ENCODE peak calls at places on chromosomes 7 and 10, in nine cellular contexts. J is suprapubic skin, K is foreskin fibroblast, G is pancreas, N is GM13977, H is upper lobe of right lung, O is breast epithelium, U is left lung, E is fibroblast of lung. B is an unnamed sample.

GRCh38 chr10:132407846-132408278 is 10.9 kb downstream of the PWWP2B start:
- DNase-seq in J (no peak), O (peak), U (peak), G (peak), E (no peak), N (no peak), H (peak), K (peak), B (no peak)

GRCh38 chr10:26970667-26971066 is 109.9 kb upstream of the ABI1 start:
- DNase-seq in O (no peak), K (no peak), G (no peak), H (no peak), N (peak), E (no peak), U (no peak), J (no peak), B (no peak)

GRCh38 chr10:71739368-71739900 is 19.9 kb upstream of the C10orf105 start:
- DNase-seq in E (no peak), J (no peak), U (no peak), K (no peak), G (no peak), H (no peak), N (no peak), O (no peak), B (no peak)

GRCh38 chr10:74078037-74078436 is 72.6 kb downstream of the AP3M1 start:
- DNase-seq in K (no peak), O (no peak), J (no peak), H (no peak), N (no peak), G (no peak), U (no peak), E (peak), B (no peak)

GRCh38 chr10:37812290-37812689 is 45.1 kb downstream of the ZNF248 start:
- DNase-seq in U (no peak), N (no peak), E (no peak), J (no peak), O (no peak), H (no peak), G (no peak), K (no peak), B (no peak)

GRCh38 chr7:68529221-68529620 is 1069.1 kb upstream of the AUTS2 start:
- DNase-seq in J (no peak), E (no peak), O (no peak), N (no peak), U (no peak), H (no peak), K (no peak), G (no peak), B (no peak)

GRCh38 chr10:88161070-88161469 is 297.6 kb downstream of the PTEN start:
- DNase-seq in E (no peak), O (no peak), G (no peak), U (no peak), J (no peak), H (no peak), N (no peak), K (no peak), B (no peak)

GRCh38 chr10:129771024-129771423 is 193.1 kb downstream of the EBF3 start:
- DNase-seq in H (no peak), E (no peak), U (no peak), N (no peak), J (peak), K (no peak), O (no peak), G (no peak), B (no peak)

GRCh38 chr7:137932881-137933269 is 69.0 kb downstream of the CREB3L2 start:
- DNase-seq in K (peak), J (no peak), N (no peak), O (no peak), E (peak), U (no peak), G (no peak), H (no peak), B (no peak)

GRCh38 chr7:50591480-50592438 is 26.6 kb upstream of the DDC start:
- DNase-seq in H (no peak), K (no peak), U (no peak), E (no peak), N (no peak), J (no peak), O (no peak), G (no peak), B (peak)

GRCh38 chr7:143046334-143046935 is 5.7 kb upstream of the OR6V1 start:
- DNase-seq in U (no peak), E (no peak), O (no peak), G (no peak), N (no peak), K (peak), H (no peak), J (no peak), B (no peak)

GRCh38 chr10:16521311-16522016 is at the start of gene C1QL3:
- DNase-seq in G (peak), N (peak), K (peak), H (no peak), O (no peak), E (peak), U (no peak), J (no peak), B (no peak)

GRCh38 chr7:150800576-150801241 is at the start of gene TMEM176A:
- DNase-seq in K (no peak), J (no peak), G (peak), H (no peak), U (no peak), N (peak), E (no peak), O (no peak), B (no peak)

GRCh38 chr7:159032310-159032709 is 112.4 kb downstream of the VIPR2 start:
- DNase-seq in H (no peak), O (peak), U (no peak), E (no peak), G (no peak), J (peak), N (no peak), K (no peak), B (no peak)

GRCh38 chr10:19888061-19888660 is 71.9 kb downstream of the PLXDC2 start:
- DNase-seq in N (no peak), K (no peak), U (no peak), G (no peak), O (no peak), J (no peak), E (no peak), H (no peak), B (no peak)

GRCh38 chr7:107506683-107507339 is 37.0 kb downstream of the GPR22 start:
- DNase-seq in K (no peak), H (peak), N (no peak), O (peak), U (peak), E (peak), J (peak), G (peak), B (no peak)

GRCh38 chr10:71597821-71598498 is 121.6 kb downstream of the C10orf105 start:
- DNase-seq in U (peak), G (peak), H (peak), N (peak), E (no peak), J (peak), K (peak), O (no peak), B (no peak)

GRCh38 chr10:29007748-29008610 is 280.9 kb upstream of the LYZL1 start:
- DNase-seq in J (no peak), H (no peak), G (peak), O (no peak), N (no peak), U (no peak), K (no peak), E (peak), B (no peak)

GRCh38 chr10:36608251-36608650 is 517.1 kb upstream of the ANKRD30A start:
- DNase-seq in K (peak), J (no peak), U (no peak), E (peak), H (no peak), O (no peak), N (no peak), G (no peak), B (no peak)

GRCh38 chr10:91103384-91104184 is 116.9 kb upstream of the PCGF5 start:
- DNase-seq in G (no peak), O (no peak), E (no peak), J (no peak), N (peak), U (no peak), H (no peak), K (peak), B (no peak)

GRCh38 chr7:44394112-44394447 is 68.7 kb upstream of the CAMK2B start:
- DNase-seq in K (no peak), H (no peak), J (no peak), O (no peak), U (no peak), G (no peak), N (no peak), E (no peak), B (no peak)

GRCh38 chr10:85379338-85379737 is 987.3 kb downstream of the GRID1 start:
- DNase-seq in O (no peak), E (no peak), N (no peak), H (no peak), G (no peak), K (no peak), U (no peak), J (no peak), B (no peak)

GRCh38 chr7:55230014-55230413 is 135.1 kb upstream of the LANCL2 start:
- DNase-seq in J (no peak), O (no peak), H (no peak), N (no peak), E (no peak), K (no peak), U (no peak), G (no peak), B (no peak)

GRCh38 chr7:100053201-100053600 is 3.6 kb downstream of the ZSCAN21 start:
- DNase-seq in E (peak), O (no peak), J (no peak), N (peak), H (no peak), K (peak), G (peak), U (no peak), B (peak)

GRCh38 chr7:98869374-98870070 is at the start of gene TMEM130:
- DNase-seq in J (no peak), U (no peak), O (no peak), E (peak), K (peak), N (no peak), H (peak), G (no peak), B (no peak)

GRCh38 chr10:132408823-132409666 is 12.0 kb downstream of the PWWP2B start:
- DNase-seq in U (peak), N (no peak), J (no peak), E (no peak), H (peak), O (peak), K (no peak), G (peak), B (no peak)

GRCh38 chr10:78287618-78288017 is 254.0 kb downstream of the RPS24 start:
- DNase-seq in G (no peak), E (no peak), N (no peak), H (no peak), K (no peak), O (no peak), U (no peak), J (no peak), B (no peak)

GRCh38 chr10:78288716-78289115 is 255.1 kb downstream of the RPS24 start:
- DNase-seq in H (no peak), K (no peak), U (no peak), E (no peak), J (no peak), G (no peak), N (no peak), O (no peak), B (no peak)

GRCh38 chr10:78286186-78286585 is 252.5 kb downstream of the RPS24 start:
- DNase-seq in G (no peak), H (no peak), O (no peak), J (no peak), K (no peak), N (no peak), U (no peak), E (no peak), B (no peak)

GRCh38 chr10:78283069-78283682 is 249.5 kb downstream of the RPS24 start:
- DNase-seq in O (no peak), G (no peak), N (no peak), U (no peak), K (no peak), J (no peak), H (no peak), E (no peak), B (no peak)

DNA sequence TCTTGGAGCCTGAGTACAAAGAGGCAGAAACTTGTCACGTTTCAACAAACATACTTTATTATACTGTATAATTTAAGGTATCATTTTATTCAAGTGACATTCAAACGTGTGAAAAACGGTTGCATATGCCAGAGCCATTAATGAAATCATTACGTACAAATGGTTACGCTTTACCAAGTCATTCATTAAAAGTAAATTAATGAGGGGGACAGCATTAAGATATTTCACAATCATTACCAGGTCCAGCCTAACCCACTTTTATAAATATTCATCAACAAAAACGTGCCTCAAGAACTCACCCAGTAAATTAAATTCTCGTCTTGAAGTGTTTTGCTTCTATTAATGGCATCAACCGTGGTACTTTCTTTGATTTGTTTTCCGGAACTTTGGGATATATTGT is 253.0 kb downstream of the RPS24 start:
- DNase-seq in O (no peak), J (no peak), G (no peak), K (no peak), U (no peak), N (no peak), E (no peak), H (no peak), B (no peak)
- TF ChIP-seq CTCF in O (no peak), J (no peak), G (no peak), K (no peak), U (no peak), N (no peak), E (no peak), H (no peak), B (no peak)

GRCh38 chr7:127486654-127487053 is 94.1 kb upstream of the ZNF800 start:
- DNase-seq in O (no peak), G (no peak), U (no peak), J (no peak), H (no peak), K (no peak), E (no peak), N (peak), B (no peak)
- TF ChIP-seq CTCF in O (no peak), G (no peak), U (no peak), J (no peak), H (no peak), K (no peak), E (no peak), N (no peak), B (no peak)

GRCh38 chr7:117405519-117405918 is 21.8 kb downstream of the ASZ1 start:
- DNase-seq in J (no peak), O (no peak), N (no peak), G (no peak), E (no peak), K (no peak), U (no peak), H (no peak), B (no peak)
- TF ChIP-seq CTCF in J (no peak), O (no peak), N (no peak), G (no peak), E (no peak), K (no peak), U (no peak), H (no peak), B (no peak)

DNA sequence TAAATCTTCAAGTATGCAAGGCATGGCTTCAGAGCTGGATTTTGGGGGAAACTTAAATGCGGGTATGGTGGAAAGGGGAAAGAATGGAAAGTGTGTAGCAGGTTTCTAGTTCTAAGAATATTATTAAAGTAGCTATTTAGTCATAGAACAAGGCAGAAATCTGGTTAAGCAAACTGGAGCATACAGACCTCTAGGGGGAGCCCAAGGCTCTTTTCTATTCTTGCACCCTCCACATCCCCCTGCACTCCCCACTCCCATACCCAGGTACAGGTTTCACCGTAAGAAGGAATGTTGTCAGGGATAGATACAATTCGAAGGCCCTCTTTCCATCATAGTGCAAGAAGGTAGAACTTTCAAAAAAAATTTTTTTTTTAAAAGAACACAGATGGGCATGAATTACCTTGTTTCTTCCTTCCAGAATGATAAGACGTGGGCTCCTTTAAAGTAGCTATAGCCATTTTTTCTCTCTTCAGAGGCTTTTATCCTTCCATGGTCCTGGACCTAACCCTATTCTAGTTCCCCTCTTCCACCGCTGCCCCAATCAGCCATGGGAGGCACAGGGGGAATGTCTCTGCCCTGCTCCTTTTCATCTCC is 41.5 kb upstream of the SMIM30 start:
- DNase-seq in N (peak), J (no peak), O (no peak), K (peak), E (peak), G (peak), U (no peak), H (no peak), B (peak)
- TF ChIP-seq CTCF in N (peak), J (no peak), O (peak), K (peak), E (peak), G (peak), U (peak), H (peak), B (peak)

GRCh38 chr7:101950450-101951119 is 133.2 kb downstream of the CUX1 start:
- DNase-seq in N (no peak), U (no peak), O (no peak), K (peak), J (no peak), G (no peak), E (peak), H (no peak), B (no peak)
- TF ChIP-seq CTCF in N (no peak), U (no peak), O (no peak), K (peak), J (no peak), G (no peak), E (peak), H (no peak), B (no peak)

GRCh38 chr7:17472518-17472917 is 174.1 kb downstream of the AHR start:
- DNase-seq in U (no peak), H (no peak), N (no peak), G (no peak), J (no peak), K (no peak), O (no peak), E (no peak), B (no peak)

GRCh38 chr7:17477182-17477581 is 178.7 kb downstream of the AHR start:
- DNase-seq in G (no peak), K (no peak), O (no peak), E (no peak), J (no peak), U (no peak), H (no peak), N (no peak), B (no peak)

GRCh38 chr7:17472939-17473338 is 174.5 kb downstream of the AHR start:
- DNase-seq in U (no peak), K (no peak), N (peak), O (no peak), G (no peak), J (no peak), E (no peak), H (no peak), B (no peak)

GRCh38 chr7:17474724-17475344 is 176.4 kb downstream of the AHR start:
- DNase-seq in O (no peak), U (no peak), K (no peak), J (no peak), H (no peak), N (no peak), E (no peak), G (no peak), B (no peak)
- TF ChIP-seq CTCF in O (no peak), U (no peak), K (peak), J (no peak), H (no peak), N (peak), E (no peak), G (no peak), B (no peak)

DNA sequence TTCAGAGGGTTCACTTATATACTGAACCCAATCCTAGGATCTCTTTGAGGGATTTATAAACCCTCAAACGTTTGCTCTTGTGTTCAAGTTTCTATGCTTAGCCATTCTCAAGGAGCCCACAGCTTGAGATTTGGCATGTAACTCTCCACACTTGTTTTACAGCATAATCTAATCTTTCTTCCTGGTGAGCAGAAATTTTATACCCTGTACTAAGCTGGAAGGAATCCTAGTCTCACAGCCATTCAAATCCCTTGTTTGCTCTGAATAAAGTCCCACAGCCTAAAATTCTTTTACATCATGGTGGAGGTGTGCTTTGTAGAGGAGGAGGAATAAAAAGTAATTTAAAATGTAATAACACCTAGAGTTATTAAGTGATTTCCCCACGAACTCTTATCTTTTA is 5.3 kb upstream of the AGR2 start:
- DNase-seq in U (no peak), K (no peak), N (no peak), J (no peak), E (peak), G (no peak), O (no peak), H (no peak), B (no peak)
- TF ChIP-seq CTCF in U (no peak), K (no peak), N (no peak), J (no peak), E (no peak), G (no peak), O (no peak), H (no peak), B (no peak)

GRCh38 chr10:124648738-124649137 is 95.4 kb downstream of the FAM53B start:
- DNase-seq in G (no peak), H (no peak), E (peak), J (no peak), K (peak), O (no peak), U (peak), N (peak), B (no peak)
- TF ChIP-seq CTCF in G (no peak), H (no peak), E (no peak), J (no peak), K (no peak), O (no peak), U (no peak), N (no peak), B (no peak)

GRCh38 chr7:155416646-155417380 is 41.1 kb upstream of the EN2 start:
- DNase-seq in K (no peak), J (no peak), H (no peak), E (no peak), O (no peak), N (no peak), G (no peak), U (no peak), B (no peak)

GRCh38 chr7:155412416-155413253 is 45.3 kb upstream of the EN2 start:
- DNase-seq in G (peak), O (no peak), N (peak), H (peak), J (no peak), K (peak), E (peak), U (peak), B (peak)

GRCh38 chr7:155411718-155412415 is 46.1 kb upstream of the EN2 start:
- DNase-seq in U (no peak), K (no peak), N (no peak), O (no peak), H (no peak), J (no peak), G (no peak), E (no peak), B (no peak)

GRCh38 chr7:155415093-155415492 is 42.8 kb upstream of the EN2 start:
- DNase-seq in G (no peak), H (no peak), N (no peak), E (no peak), K (no peak), U (no peak), O (no peak), J (no peak), B (no peak)

DNA sequence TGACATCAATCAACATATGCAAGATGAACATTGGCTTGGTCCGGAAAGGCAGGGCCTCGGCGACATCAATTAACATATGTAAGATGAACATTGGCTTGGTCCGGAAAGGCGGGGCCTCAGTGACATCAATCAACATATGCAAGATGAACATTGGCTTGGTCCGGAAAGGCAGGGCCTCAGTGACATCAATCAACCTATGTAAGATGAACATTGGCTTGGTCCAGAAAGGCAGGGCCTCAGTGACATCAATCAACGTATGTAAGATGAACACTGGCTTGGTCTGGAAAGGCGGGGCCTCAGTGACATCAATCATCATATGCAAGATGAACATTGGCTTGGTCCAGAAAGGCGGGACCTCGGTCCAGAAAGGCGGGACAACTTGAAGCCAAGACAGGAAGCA is 43.4 kb upstream of the EN2 start:
- DNase-seq in U (no peak), J (no peak), E (no peak), G (no peak), K (no peak), N (no peak), H (no peak), O (no peak), B (no peak)
- TF ChIP-seq CTCF in U (no peak), J (no peak), E (no peak), G (no peak), K (no peak), N (no peak), H (no peak), O (no peak), B (no peak)

GRCh38 chr7:156650042-156650441 is 9.5 kb downstream of the RNF32 start:
- DNase-seq in H (no peak), O (no peak), U (no peak), K (peak), N (no peak), E (no peak), G (peak), J (no peak), B (no peak)
- TF ChIP-seq CTCF in H (peak), O (no peak), U (no peak), K (peak), N (peak), E (peak), G (peak), J (no peak), B (peak)